ENCODE peak calls at places on chromosome 7, in seven cellular contexts. One of them, this sample, is unnamed.

GRCh38 chr7:137754076-137754851 is 92.5 kb downstream of the DGKI start:
- DNase-seq in H9: no peak
- DNase-seq in IMR-90: peak; percentile 17
- DNase-seq in neuronal stem cell: no peak
- DNase-seq in mesenchymal stem cell: no peak
- DNase-seq in H1: no peak
- DNase-seq in trophoblast cell: no peak
- DNase-seq in this sample: peak; percentile 21

GRCh38 chr7:49099587-49100326 is 175.4 kb downstream of the CDC14C start:
- DNase-seq in H9: no peak
- DNase-seq in IMR-90: no peak
- DNase-seq in neuronal stem cell: no peak
- DNase-seq in mesenchymal stem cell: no peak
- DNase-seq in H1: no peak
- DNase-seq in trophoblast cell: no peak
- DNase-seq in this sample: peak; percentile 64

GRCh38 chr7:156650042-156650441 is 9.5 kb downstream of the RNF32 start:
- DNase-seq in H9: peak; percentile 59
- DNase-seq in IMR-90: no peak
- DNase-seq in neuronal stem cell: no peak
- DNase-seq in mesenchymal stem cell: peak; percentile 16
- DNase-seq in H1: no peak
- DNase-seq in trophoblast cell: no peak
- DNase-seq in this sample: peak; percentile 67

GRCh38 chr7:150778738-150779301 is 21.3 kb downstream of the TMEM176B start:
- DNase-seq in H9: peak; percentile 76
- DNase-seq in IMR-90: peak; percentile 66
- DNase-seq in neuronal stem cell: peak; percentile 73
- DNase-seq in mesenchymal stem cell: peak; percentile 73
- DNase-seq in H1: peak; percentile 41
- DNase-seq in trophoblast cell: peak; percentile 84
- DNase-seq in this sample: peak; percentile 72

GRCh38 chr7:105122619-105123018 is 108.6 kb downstream of the KMT2E start:
- DNase-seq in H9: no peak
- DNase-seq in IMR-90: no peak
- DNase-seq in neuronal stem cell: no peak
- DNase-seq in mesenchymal stem cell: no peak
- DNase-seq in H1: no peak
- DNase-seq in trophoblast cell: no peak
- DNase-seq in this sample: no peak

GRCh38 chr7:119916501-119916900 is 356.5 kb upstream of the KCND2 start:
- DNase-seq in H9: no peak
- DNase-seq in IMR-90: no peak
- DNase-seq in neuronal stem cell: no peak
- DNase-seq in mesenchymal stem cell: no peak
- DNase-seq in H1: no peak
- DNase-seq in trophoblast cell: no peak
- DNase-seq in this sample: no peak

GRCh38 chr7:133652547-133652946 is 399.7 kb downstream of the EXOC4 start:
- DNase-seq in H9: no peak
- DNase-seq in IMR-90: no peak
- DNase-seq in neuronal stem cell: no peak
- DNase-seq in mesenchymal stem cell: no peak
- DNase-seq in H1: no peak
- DNase-seq in trophoblast cell: no peak
- DNase-seq in this sample: no peak

GRCh38 chr7:148535227-148535626 is 55.3 kb upstream of the C7orf33 start:
- DNase-seq in H9: no peak
- DNase-seq in IMR-90: no peak
- DNase-seq in neuronal stem cell: no peak
- DNase-seq in mesenchymal stem cell: peak; percentile 30
- DNase-seq in H1: no peak
- DNase-seq in trophoblast cell: peak; percentile 32
- DNase-seq in this sample: no peak

GRCh38 chr7:134892963-134893362 is 93.3 kb upstream of the AGBL3 start:
- DNase-seq in H9: no peak
- DNase-seq in IMR-90: no peak
- DNase-seq in neuronal stem cell: no peak
- DNase-seq in mesenchymal stem cell: no peak
- DNase-seq in H1: no peak
- DNase-seq in trophoblast cell: no peak
- DNase-seq in this sample: no peak

GRCh38 chr7:73978681-73979563 is 49.1 kb upstream of the ELN start:
- DNase-seq in H9: peak; percentile 84
- DNase-seq in IMR-90: no peak
- DNase-seq in neuronal stem cell: no peak
- DNase-seq in mesenchymal stem cell: no peak
- DNase-seq in H1: peak; percentile 29
- DNase-seq in trophoblast cell: peak; percentile 73
- DNase-seq in this sample: peak; percentile 71

GRCh38 chr7:153224890-153225289 is 465.3 kb downstream of the ACTR3B start:
- DNase-seq in H9: no peak
- DNase-seq in IMR-90: no peak
- DNase-seq in neuronal stem cell: no peak
- DNase-seq in mesenchymal stem cell: no peak
- DNase-seq in H1: no peak
- DNase-seq in trophoblast cell: no peak
- DNase-seq in this sample: no peak

GRCh38 chr7:31122649-31123058 is 70.5 kb downstream of the ADCYAP1R1 start:
- DNase-seq in H9: peak; percentile 83
- DNase-seq in IMR-90: peak; percentile 90
- DNase-seq in neuronal stem cell: peak; percentile 71
- DNase-seq in mesenchymal stem cell: peak; percentile 85
- DNase-seq in H1: peak; percentile 75
- DNase-seq in trophoblast cell: peak; percentile 63
- DNase-seq in this sample: peak; percentile 91

GRCh38 chr7:51309361-51310130 is 7.1 kb downstream of the COBL start:
- DNase-seq in H9: no peak
- DNase-seq in IMR-90: no peak
- DNase-seq in neuronal stem cell: no peak
- DNase-seq in mesenchymal stem cell: no peak
- DNase-seq in H1: no peak
- DNase-seq in trophoblast cell: no peak
- DNase-seq in this sample: no peak

GRCh38 chr7:103150192-103150591 is 1.3 kb upstream of the NAPEPLD start:
- DNase-seq in H9: no peak
- DNase-seq in IMR-90: no peak
- DNase-seq in neuronal stem cell: no peak
- DNase-seq in mesenchymal stem cell: no peak
- DNase-seq in H1: no peak
- DNase-seq in trophoblast cell: peak; percentile 66
- DNase-seq in this sample: peak; percentile 48

GRCh38 chr7:113179313-113179712 is 61.0 kb upstream of the SMIM30 start:
- DNase-seq in H9: no peak
- DNase-seq in IMR-90: peak; percentile 19
- DNase-seq in neuronal stem cell: no peak
- DNase-seq in mesenchymal stem cell: no peak
- DNase-seq in H1: no peak
- DNase-seq in trophoblast cell: peak; percentile 41
- DNase-seq in this sample: no peak

GRCh38 chr7:69232445-69233376 is 365.6 kb upstream of the AUTS2 start:
- DNase-seq in H9: peak; percentile 92
- DNase-seq in IMR-90: no peak
- DNase-seq in neuronal stem cell: no peak
- DNase-seq in mesenchymal stem cell: no peak
- DNase-seq in H1: peak; percentile 91
- DNase-seq in trophoblast cell: no peak
- DNase-seq in this sample: peak; percentile 90

GRCh38 chr7:106878748-106879439 is 13.8 kb downstream of the PIK3CG start:
- DNase-seq in H9: no peak
- DNase-seq in IMR-90: no peak
- DNase-seq in neuronal stem cell: no peak
- DNase-seq in mesenchymal stem cell: no peak
- DNase-seq in H1: no peak
- DNase-seq in trophoblast cell: no peak
- DNase-seq in this sample: no peak

GRCh38 chr7:80602007-80602406 is 36.4 kb upstream of the CD36 start:
- DNase-seq in H9: no peak
- DNase-seq in IMR-90: no peak
- DNase-seq in neuronal stem cell: no peak
- DNase-seq in mesenchymal stem cell: no peak
- DNase-seq in H1: no peak
- DNase-seq in trophoblast cell: no peak
- DNase-seq in this sample: no peak

GRCh38 chr7:117992635-117993034 is 119.4 kb upstream of the CTTNBP2 start:
- DNase-seq in H9: no peak
- DNase-seq in IMR-90: no peak
- DNase-seq in neuronal stem cell: no peak
- DNase-seq in mesenchymal stem cell: no peak
- DNase-seq in H1: no peak
- DNase-seq in trophoblast cell: no peak
- DNase-seq in this sample: no peak

GRCh38 chr7:50166997-50167961 is 74.2 kb upstream of the ZPBP start:
- DNase-seq in H9: no peak
- DNase-seq in IMR-90: no peak
- DNase-seq in neuronal stem cell: no peak
- DNase-seq in mesenchymal stem cell: no peak
- DNase-seq in H1: no peak
- DNase-seq in trophoblast cell: no peak
- DNase-seq in this sample: no peak

GRCh38 chr7:122430710-122431109 is 126.2 kb upstream of the FEZF1 start:
- DNase-seq in H9: no peak
- DNase-seq in IMR-90: no peak
- DNase-seq in neuronal stem cell: no peak
- DNase-seq in mesenchymal stem cell: no peak
- DNase-seq in H1: no peak
- DNase-seq in trophoblast cell: no peak
- DNase-seq in this sample: no peak

GRCh38 chr7:12369700-12370099 is 34.0 kb downstream of the VWDE start:
- DNase-seq in H9: no peak
- DNase-seq in IMR-90: no peak
- DNase-seq in neuronal stem cell: no peak
- DNase-seq in mesenchymal stem cell: no peak
- DNase-seq in H1: no peak
- DNase-seq in trophoblast cell: no peak
- DNase-seq in this sample: peak; percentile 1

GRCh38 chr7:132609906-132610520 is 33.7 kb upstream of the PLXNA4 start:
- DNase-seq in H9: no peak
- DNase-seq in IMR-90: no peak
- DNase-seq in neuronal stem cell: no peak
- DNase-seq in mesenchymal stem cell: no peak
- DNase-seq in H1: no peak
- DNase-seq in trophoblast cell: no peak
- DNase-seq in this sample: no peak
- H3K27me3 ChIP-seq in H9: no peaks in the 10 kb centered on the region
- H3K27me3 ChIP-seq in IMR-90: no peaks in the 10 kb centered on the region
- H3K27me3 ChIP-seq in neuronal stem cell: no peaks in the 10 kb centered on the region
- H3K27me3 ChIP-seq in mesenchymal stem cell: peaks cover 40% of the 10 kb centered on the region
- H3K27me3 ChIP-seq in H1: peaks cover 2% of the 10 kb centered on the region
- H3K27me3 ChIP-seq in trophoblast cell: no peaks in the 10 kb centered on the region
- H3K27me3 ChIP-seq in this sample: no peaks in the 10 kb centered on the region

GRCh38 chr7:44978511-44979366 is at the start of gene MYO1G:
- DNase-seq in H9: no peak
- DNase-seq in IMR-90: no peak
- DNase-seq in neuronal stem cell: no peak
- DNase-seq in mesenchymal stem cell: no peak
- DNase-seq in H1: no peak
- DNase-seq in trophoblast cell: no peak
- DNase-seq in this sample: no peak
- H3K4me1 ChIP-seq in H9: no peaks in the 10 kb centered on the region
- H3K4me1 ChIP-seq in IMR-90: peaks cover 10% of the 10 kb centered on the region
- H3K4me1 ChIP-seq in neuronal stem cell: no peaks in the 10 kb centered on the region
- H3K4me1 ChIP-seq in mesenchymal stem cell: peaks cover 8% of the 10 kb centered on the region
- H3K4me1 ChIP-seq in H1: no peaks in the 10 kb centered on the region
- H3K4me1 ChIP-seq in trophoblast cell: peaks cover 7% of the 10 kb centered on the region
- H3K4me1 ChIP-seq in this sample: no peaks in the 10 kb centered on the region

DNA sequence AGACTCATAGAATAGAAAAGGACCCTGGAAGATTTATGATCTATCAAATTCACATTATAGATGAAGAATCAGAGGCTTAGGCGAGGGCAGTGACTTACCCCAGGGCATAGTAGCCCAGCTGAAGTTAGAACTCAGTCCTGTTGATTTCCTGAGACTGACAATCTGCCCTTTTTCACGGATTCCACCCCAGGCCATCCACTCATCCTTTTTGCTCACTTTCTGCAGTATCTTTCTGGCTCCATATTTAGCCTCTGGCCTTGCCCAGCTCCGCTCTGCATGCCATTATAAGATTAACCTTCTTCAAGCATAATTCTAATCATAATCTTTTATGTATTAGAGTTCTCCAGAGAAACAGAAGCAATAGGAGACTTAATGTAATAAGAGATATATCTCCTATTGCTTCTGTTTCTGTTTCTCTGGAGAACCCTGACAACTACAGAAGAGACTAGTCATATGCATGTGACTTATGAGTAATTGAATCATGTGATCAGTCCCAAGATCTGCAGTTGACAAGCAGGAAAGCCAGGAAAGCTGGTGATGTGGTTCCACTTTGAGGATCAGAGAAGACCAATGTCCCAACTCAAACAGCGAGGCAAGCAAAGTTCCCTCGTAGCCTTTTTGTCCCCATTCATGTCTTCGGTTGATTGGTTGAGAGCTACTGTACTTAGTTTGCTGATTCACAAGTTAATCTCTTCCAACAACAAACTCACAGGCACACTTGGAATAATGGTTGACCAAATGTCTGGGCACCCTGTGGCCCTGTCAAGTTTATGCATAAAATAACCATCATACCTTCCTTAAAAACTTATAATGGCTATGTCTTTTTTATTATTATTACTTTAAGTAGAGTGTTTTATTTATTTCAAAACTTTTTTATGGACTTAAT is 412.1 kb downstream of the SUGCT start:
- DNase-seq in H9: no peak
- DNase-seq in IMR-90: peak; percentile 40
- DNase-seq in neuronal stem cell: no peak
- DNase-seq in mesenchymal stem cell: peak; percentile 53
- DNase-seq in H1: no peak
- DNase-seq in trophoblast cell: peak; percentile 7
- DNase-seq in this sample: no peak
- H3K23ac ChIP-seq in H9: no peak overlapping the region
- H3K23ac ChIP-seq in IMR-90: no peak overlapping the region
- H3K23ac ChIP-seq in neuronal stem cell: no peak overlapping the region
- H3K23ac ChIP-seq in mesenchymal stem cell: no peak overlapping the region
- H3K23ac ChIP-seq in H1: no peak overlapping the region
- H3K23ac ChIP-seq in trophoblast cell: no peak overlapping the region
- H3K23ac ChIP-seq in this sample: no peak overlapping the region

DNA sequence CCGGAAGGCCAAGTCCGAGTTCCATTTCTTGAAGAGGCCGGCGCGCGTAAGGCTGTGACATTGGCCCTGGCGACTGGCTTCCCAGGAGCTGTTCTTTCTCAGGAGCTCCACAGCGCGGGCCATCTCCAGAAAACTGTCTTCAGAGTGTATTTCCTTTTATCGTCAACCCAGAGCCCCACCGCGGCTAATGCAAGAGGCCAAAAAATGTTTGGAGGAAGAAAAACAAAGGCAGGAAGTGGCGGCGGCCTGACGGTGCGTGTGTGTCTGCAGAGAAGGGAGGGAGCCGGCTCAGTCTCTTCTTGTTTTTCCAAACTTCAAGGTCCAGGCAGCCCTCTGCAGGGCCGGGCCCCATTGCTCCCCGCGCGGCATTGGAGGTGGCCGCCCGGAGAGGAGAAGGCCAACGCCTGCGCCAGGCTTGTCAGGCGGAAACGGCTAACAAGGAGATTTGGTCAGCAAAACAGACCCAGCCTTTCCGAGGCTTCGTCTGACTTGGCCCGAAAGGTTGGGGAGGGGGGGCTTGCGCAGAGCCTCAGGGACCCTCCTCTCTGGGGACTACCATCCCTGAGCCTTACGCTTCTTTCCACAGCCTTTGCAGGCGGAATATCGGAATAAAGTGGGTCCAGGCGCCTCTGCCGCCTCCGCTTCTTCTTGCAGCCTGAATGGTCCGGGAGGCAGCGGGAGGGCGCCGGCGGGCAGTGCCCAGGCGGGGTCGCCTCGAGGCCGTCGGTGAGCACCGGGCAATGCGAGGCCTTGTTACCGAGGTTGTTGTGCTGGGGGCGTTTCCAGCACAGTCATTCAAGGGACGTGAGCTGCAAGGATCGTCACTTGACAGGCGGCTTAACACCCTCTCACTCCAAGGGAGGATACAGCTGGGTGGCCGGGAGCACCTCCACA is 3.9 kb upstream of the HOXA11 start:
- DNase-seq in H9: peak; percentile 60
- DNase-seq in IMR-90: no peak
- DNase-seq in neuronal stem cell: no peak
- DNase-seq in mesenchymal stem cell: no peak
- DNase-seq in H1: no peak
- DNase-seq in trophoblast cell: no peak
- DNase-seq in this sample: peak; percentile 63
- H3K27me3 ChIP-seq in H9: peaks cover 97% of the 10 kb centered on the region
- H3K27me3 ChIP-seq in IMR-90: peaks cover 97% of the 10 kb centered on the region
- H3K27me3 ChIP-seq in neuronal stem cell: peaks cover 99% of the 10 kb centered on the region
- H3K27me3 ChIP-seq in mesenchymal stem cell: peaks cover 52% of the 10 kb centered on the region
- H3K27me3 ChIP-seq in H1: peaks cover 100% of the 10 kb centered on the region
- H3K27me3 ChIP-seq in trophoblast cell: peaks cover 94% of the 10 kb centered on the region
- H3K27me3 ChIP-seq in this sample: peaks cover 92% of the 10 kb centered on the region